ENCODE peak calls at places on chromosomes 4 and X, in six cellular contexts. One of them, this sample, is unnamed.
A peak's percentile ranks its signal among the peaks of the same experiment; 100 is the strongest.

GRCh38 chr4:74133786-74134499 is 24.0 kb upstream of the MTHFD2L start:
- DNase-seq in HCT116: peak; percentile 86
- DNase-seq in K562: peak; percentile 63
- DNase-seq in H1: peak; percentile 83
- DNase-seq in GM12878: peak; percentile 20
- DNase-seq in HepG2: peak; percentile 54
- DNase-seq in this sample: peak; percentile 46

GRCh38 chr4:1008840-1009646 is 2.4 kb upstream of the FGFRL1 start:
- DNase-seq in HCT116: no peak
- DNase-seq in K562: no peak
- DNase-seq in H1: no peak
- DNase-seq in GM12878: no peak
- DNase-seq in HepG2: no peak
- DNase-seq in this sample: no peak

GRCh38 chr4:680931-681645 is 6.7 kb downstream of the MYL5 start:
- DNase-seq in HCT116: no peak
- DNase-seq in K562: peak; percentile 79
- DNase-seq in H1: peak; percentile 75
- DNase-seq in GM12878: no peak
- DNase-seq in HepG2: no peak
- DNase-seq in this sample: no peak

GRCh38 chr4:4853371-4853823 is 6.1 kb upstream of the MSX1 start:
- DNase-seq in HCT116: no peak
- DNase-seq in K562: no peak
- DNase-seq in H1: no peak
- DNase-seq in GM12878: no peak
- DNase-seq in HepG2: no peak
- DNase-seq in this sample: no peak

GRCh38 chrX:3939967-3940610 is 226.6 kb upstream of the PRKX start:
- DNase-seq in HCT116: peak; percentile 15
- DNase-seq in K562: peak; percentile 3
- DNase-seq in H1: no peak
- DNase-seq in GM12878: no peak
- DNase-seq in HepG2: no peak
- DNase-seq in this sample: peak; percentile 20

GRCh38 chr4:185054876-185055275 is 36.6 kb downstream of the HELT start:
- DNase-seq in HCT116: no peak
- DNase-seq in K562: no peak
- DNase-seq in H1: no peak
- DNase-seq in GM12878: no peak
- DNase-seq in HepG2: no peak
- DNase-seq in this sample: no peak

GRCh38 chr4:6253961-6254360 is 15.7 kb upstream of the WFS1 start:
- DNase-seq in HCT116: no peak
- DNase-seq in K562: no peak
- DNase-seq in H1: no peak
- DNase-seq in GM12878: no peak
- DNase-seq in HepG2: no peak
- DNase-seq in this sample: no peak

GRCh38 chrX:9464435-9465371 is at the start of gene TBL1X:
- DNase-seq in HCT116: no peak
- DNase-seq in K562: peak; percentile 90
- DNase-seq in H1: peak; percentile 52
- DNase-seq in GM12878: no peak
- DNase-seq in HepG2: peak; percentile 37
- DNase-seq in this sample: no peak

GRCh38 chrX:99301990-99302389 is 1108.1 kb downstream of the PCDH19 start:
- DNase-seq in HCT116: no peak
- DNase-seq in K562: peak; percentile 4
- DNase-seq in H1: no peak
- DNase-seq in GM12878: no peak
- DNase-seq in HepG2: peak; percentile 5
- DNase-seq in this sample: peak; percentile 15

GRCh38 chr4:181106410-181106809 is 1136.8 kb upstream of the TENM3 start:
- DNase-seq in HCT116: no peak
- DNase-seq in K562: no peak
- DNase-seq in H1: no peak
- DNase-seq in GM12878: no peak
- DNase-seq in HepG2: no peak
- DNase-seq in this sample: no peak

GRCh38 chr4:53040459-53040815 is 178.3 kb downstream of the RASL11B start:
- DNase-seq in HCT116: no peak
- DNase-seq in K562: no peak
- DNase-seq in H1: no peak
- DNase-seq in GM12878: no peak
- DNase-seq in HepG2: no peak
- DNase-seq in this sample: no peak

GRCh38 chr4:31107362-31107761 is 387.2 kb downstream of the PCDH7 start:
- DNase-seq in HCT116: peak; percentile 54
- DNase-seq in K562: no peak
- DNase-seq in H1: no peak
- DNase-seq in GM12878: no peak
- DNase-seq in HepG2: no peak
- DNase-seq in this sample: no peak

GRCh38 chr4:31108762-31109161 is 388.6 kb downstream of the PCDH7 start:
- DNase-seq in HCT116: no peak
- DNase-seq in K562: no peak
- DNase-seq in H1: no peak
- DNase-seq in GM12878: no peak
- DNase-seq in HepG2: no peak
- DNase-seq in this sample: no peak

GRCh38 chr4:31106419-31106818 is 386.2 kb downstream of the PCDH7 start:
- DNase-seq in HCT116: no peak
- DNase-seq in K562: no peak
- DNase-seq in H1: no peak
- DNase-seq in GM12878: no peak
- DNase-seq in HepG2: no peak
- DNase-seq in this sample: no peak

GRCh38 chr4:31114821-31115220 is 394.7 kb downstream of the PCDH7 start:
- DNase-seq in HCT116: no peak
- DNase-seq in K562: no peak
- DNase-seq in H1: no peak
- DNase-seq in GM12878: no peak
- DNase-seq in HepG2: no peak
- DNase-seq in this sample: no peak

DNA sequence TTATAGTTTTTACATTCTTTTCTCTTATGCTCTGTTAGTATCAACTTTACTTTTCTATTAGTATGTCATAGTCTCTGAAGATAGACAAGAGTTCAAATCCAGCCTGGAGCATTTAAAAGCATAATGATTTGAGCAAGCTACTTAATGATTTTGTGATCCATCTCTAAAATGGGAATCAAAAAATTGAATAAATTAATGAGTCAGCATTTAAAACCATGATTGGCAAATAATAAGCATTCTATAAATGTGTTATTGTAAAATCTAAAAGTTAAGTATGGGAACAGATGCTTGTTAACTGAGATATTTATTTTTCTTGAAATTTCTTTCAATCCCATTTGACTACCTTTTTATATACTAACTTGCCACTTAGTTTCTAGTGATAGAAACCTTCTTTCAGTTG is 391.6 kb downstream of the PCDH7 start:
- DNase-seq in HCT116: no peak
- DNase-seq in K562: no peak
- DNase-seq in H1: no peak
- DNase-seq in GM12878: no peak
- DNase-seq in HepG2: no peak
- DNase-seq in this sample: no peak
- H3K4me1 ChIP-seq in HCT116: peaks cover 31% of the 10 kb centered on the region
- H3K4me1 ChIP-seq in K562: no peaks in the 10 kb centered on the region
- H3K4me1 ChIP-seq in H1: no peaks in the 10 kb centered on the region
- H3K4me1 ChIP-seq in GM12878: no peaks in the 10 kb centered on the region
- H3K4me1 ChIP-seq in HepG2: no peaks in the 10 kb centered on the region
- H3K4me1 ChIP-seq in this sample: no peaks in the 10 kb centered on the region

GRCh38 chr4:56655209-56655626 is 25.9 kb downstream of the HOPX start:
- DNase-seq in HCT116: no peak
- DNase-seq in K562: no peak
- DNase-seq in H1: no peak
- DNase-seq in GM12878: no peak
- DNase-seq in HepG2: no peak
- DNase-seq in this sample: no peak
- TF ChIP-seq YY1 in HCT116: no peak
- TF ChIP-seq YY1 in K562: no peak
- TF ChIP-seq YY1 in H1: no peak
- TF ChIP-seq YY1 in GM12878: no peak
- TF ChIP-seq YY1 in HepG2: no peak
- TF ChIP-seq YY1 in this sample: no peak

GRCh38 chr4:169439244-169439643 is 168.5 kb upstream of the SH3RF1 start:
- DNase-seq in HCT116: no peak
- DNase-seq in K562: no peak
- DNase-seq in H1: no peak
- DNase-seq in GM12878: no peak
- DNase-seq in HepG2: no peak
- DNase-seq in this sample: no peak
- TF ChIP-seq ZNF274 in HCT116: no peak
- TF ChIP-seq ZNF274 in K562: no peak
- TF ChIP-seq ZNF274 in H1: no peak
- TF ChIP-seq ZNF274 in GM12878: no peak
- TF ChIP-seq ZNF274 in HepG2: no peak
- TF ChIP-seq ZNF274 in this sample: no peak

GRCh38 chr4:41879552-41879951 is 55.7 kb upstream of the TMEM33 start:
- DNase-seq in HCT116: no peak
- DNase-seq in K562: no peak
- DNase-seq in H1: no peak
- DNase-seq in GM12878: no peak
- DNase-seq in HepG2: no peak
- DNase-seq in this sample: no peak
- H3K4me1 ChIP-seq in HCT116: no peaks in the 10 kb centered on the region
- H3K4me1 ChIP-seq in K562: peaks cover 9% of the 10 kb centered on the region
- H3K4me1 ChIP-seq in H1: peaks cover 16% of the 10 kb centered on the region
- H3K4me1 ChIP-seq in GM12878: no peaks in the 10 kb centered on the region
- H3K4me1 ChIP-seq in HepG2: peaks cover 14% of the 10 kb centered on the region
- H3K4me1 ChIP-seq in this sample: peaks cover 2% of the 10 kb centered on the region

GRCh38 chrX:69137371-69137881 is 27.8 kb downstream of the PJA1 start:
- DNase-seq in HCT116: no peak
- DNase-seq in K562: no peak
- DNase-seq in H1: no peak
- DNase-seq in GM12878: no peak
- DNase-seq in HepG2: no peak
- DNase-seq in this sample: peak; percentile 76
- TF ChIP-seq YY1 in HCT116: no peak
- TF ChIP-seq YY1 in K562: no peak
- TF ChIP-seq YY1 in H1: no peak
- TF ChIP-seq YY1 in GM12878: no peak
- TF ChIP-seq YY1 in HepG2: no peak
- TF ChIP-seq YY1 in this sample: no peak

GRCh38 chr4:12729384-12729783 is 754.8 kb downstream of the RAB28 start:
- DNase-seq in HCT116: peak; percentile 33
- DNase-seq in K562: peak; percentile 47
- DNase-seq in H1: no peak
- DNase-seq in GM12878: no peak
- DNase-seq in HepG2: peak; percentile 11
- DNase-seq in this sample: peak; percentile 13
- TF ChIP-seq ZNF274 in HCT116: no peak
- TF ChIP-seq ZNF274 in K562: no peak
- TF ChIP-seq ZNF274 in H1: no peak
- TF ChIP-seq ZNF274 in GM12878: no peak
- TF ChIP-seq ZNF274 in HepG2: no peak
- TF ChIP-seq ZNF274 in this sample: no peak

GRCh38 chrX:154057790-154058189 is 38.1 kb upstream of the IRAK1 start:
- DNase-seq in HCT116: no peak
- DNase-seq in K562: no peak
- DNase-seq in H1: no peak
- DNase-seq in GM12878: no peak
- DNase-seq in HepG2: peak; percentile 13
- DNase-seq in this sample: no peak

GRCh38 chrX:154059231-154059630 is 38.3 kb downstream of the MECP2 start:
- DNase-seq in HCT116: no peak
- DNase-seq in K562: no peak
- DNase-seq in H1: no peak
- DNase-seq in GM12878: no peak
- DNase-seq in HepG2: no peak
- DNase-seq in this sample: no peak

GRCh38 chrX:154056739-154057367 is 37.2 kb upstream of the IRAK1 start:
- DNase-seq in HCT116: no peak
- DNase-seq in K562: no peak
- DNase-seq in H1: no peak
- DNase-seq in GM12878: no peak
- DNase-seq in HepG2: peak; percentile 86
- DNase-seq in this sample: no peak

GRCh38 chrX:154059729-154060245 is 37.7 kb downstream of the MECP2 start:
- DNase-seq in HCT116: no peak
- DNase-seq in K562: no peak
- DNase-seq in H1: no peak
- DNase-seq in GM12878: no peak
- DNase-seq in HepG2: no peak
- DNase-seq in this sample: no peak

DNA sequence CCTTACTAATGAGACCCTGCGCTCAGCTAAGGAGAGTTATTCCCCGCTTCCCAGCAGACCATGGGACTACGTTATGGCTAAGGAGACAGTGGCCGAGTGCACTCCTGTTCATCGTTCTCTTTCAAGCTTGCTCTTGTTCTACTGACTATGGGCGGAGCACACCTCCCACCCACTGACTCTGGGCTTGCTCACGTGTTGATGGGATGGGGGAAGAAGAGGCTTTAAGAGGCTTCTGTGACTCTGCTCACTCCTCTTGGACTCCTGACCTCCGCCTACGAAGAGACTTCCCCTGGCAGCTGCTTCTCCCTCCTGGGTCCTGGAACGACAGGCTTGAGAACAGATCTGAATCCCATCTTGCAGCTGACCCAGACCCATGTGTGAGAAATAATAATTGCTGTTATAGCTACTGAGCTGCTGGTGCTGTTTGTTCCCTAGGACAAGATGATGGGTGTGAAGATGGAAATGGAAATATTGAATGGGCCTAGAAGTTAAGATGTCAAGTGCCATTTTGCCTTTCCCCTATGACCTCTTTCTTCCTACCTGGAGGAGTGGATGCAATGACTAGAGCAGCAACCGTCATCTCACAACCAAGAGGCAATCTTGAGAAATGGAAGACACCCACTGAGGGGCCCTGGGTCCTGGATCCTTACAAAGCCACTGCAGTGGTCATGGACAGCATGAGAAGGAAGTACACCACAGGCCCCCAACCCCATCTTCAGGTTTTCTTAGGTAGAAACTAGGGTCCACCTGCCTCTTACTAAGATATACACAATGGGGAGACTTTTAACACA is 38.7 kb upstream of the IRAK1 start:
- DNase-seq in HCT116: no peak
- DNase-seq in K562: no peak
- DNase-seq in H1: no peak
- DNase-seq in GM12878: no peak
- DNase-seq in HepG2: no peak
- DNase-seq in this sample: no peak
- H3K4me1 ChIP-seq in HCT116: no peaks in the 10 kb centered on the region
- H3K4me1 ChIP-seq in K562: no peaks in the 10 kb centered on the region
- H3K4me1 ChIP-seq in H1: no peaks in the 10 kb centered on the region
- H3K4me1 ChIP-seq in GM12878: no peaks in the 10 kb centered on the region
- H3K4me1 ChIP-seq in HepG2: peaks cover 33% of the 10 kb centered on the region
- H3K4me1 ChIP-seq in this sample: no peaks in the 10 kb centered on the region

GRCh38 chr4:17502764-17503163 is 9.1 kb downstream of the QDPR start:
- DNase-seq in HCT116: no peak
- DNase-seq in K562: no peak
- DNase-seq in H1: no peak
- DNase-seq in GM12878: no peak
- DNase-seq in HepG2: no peak
- DNase-seq in this sample: no peak
- TF ChIP-seq YY1 in HCT116: no peak
- TF ChIP-seq YY1 in K562: no peak
- TF ChIP-seq YY1 in H1: no peak
- TF ChIP-seq YY1 in GM12878: no peak
- TF ChIP-seq YY1 in HepG2: no peak
- TF ChIP-seq YY1 in this sample: no peak

This sample was measured in NT2/D1.